ENCODE peak calls at places on chromosomes 1 and 21, in seven cellular contexts. Z is NCI-H1092, U is immature natural killer cell, S is activated T-cell treated with anti-CD3 and anti-CD28 coated beads for 1 hour, J is A172, W is GOT3, F is NCI-H2081. P is an unnamed sample.

GRCh38 chr1:110265186-110265585 is 55.1 kb downstream of the KCNC4 start:
- DNase-seq in Z (no peak), U (no peak), S (no peak), J (no peak), W (no peak), F (no peak), P (no peak)

GRCh38 chr1:42801832-42802483 is 15.0 kb upstream of the ERMAP start:
- DNase-seq in Z (no peak), U (no peak), S (no peak), J (no peak), W (no peak), F (no peak), P (no peak)

GRCh38 chr1:76070538-76070937 is 4.0 kb upstream of the ST6GALNAC3 start:
- DNase-seq in Z (no peak), U (no peak), S (no peak), J (no peak), W (no peak), F (no peak), P (no peak)

GRCh38 chr1:62908168-62908567 is 124.2 kb downstream of the ATG4C start:
- DNase-seq in Z (no peak), U (no peak), S (no peak), J (no peak), W (no peak), F (no peak), P (no peak)

GRCh38 chr1:6596886-6597776 is 5.5 kb downstream of the KLHL21 start:
- DNase-seq in Z (no peak), U (no peak), S (no peak), J (no peak), W (no peak), F (no peak), P (no peak)

GRCh38 chr1:165036403-165036802 is 320.1 kb downstream of the LMX1A start:
- DNase-seq in Z (no peak), U (no peak), S (no peak), J (no peak), W (no peak), F (no peak), P (no peak)

GRCh38 chr1:228079601-228080263 is 2.8 kb upstream of the ARF1 start:
- DNase-seq in Z (no peak), U (no peak), S (no peak), J (no peak), W (no peak), F (no peak), P (no peak)

GRCh38 chr1:203643213-203644045 is 16.8 kb downstream of the ATP2B4 start:
- DNase-seq in Z (no peak), U (no peak), S (no peak), J (no peak), W (no peak), F (no peak), P (no peak)

GRCh38 chr1:67969446-67969845 is 81.0 kb downstream of the DIRAS3 start:
- DNase-seq in Z (no peak), U (no peak), S (no peak), J (peak), W (no peak), F (no peak), P (no peak)

GRCh38 chr1:110007458-110007857 is 22.9 kb downstream of the AHCYL1 start:
- DNase-seq in Z (peak), U (no peak), S (no peak), J (no peak), W (no peak), F (no peak), P (no peak)

GRCh38 chr1:247409869-247410544 is 6.0 kb upstream of the NLRP3 start:
- DNase-seq in Z (no peak), U (no peak), S (no peak), J (no peak), W (no peak), F (no peak), P (no peak)

GRCh38 chr1:158120254-158120653 is 60.4 kb upstream of the CD1D start:
- DNase-seq in Z (no peak), U (no peak), S (no peak), J (no peak), W (no peak), F (no peak), P (no peak)

GRCh38 chr1:27074175-27074780 is 61.6 kb upstream of the TENT5B start:
- DNase-seq in Z (no peak), U (no peak), S (no peak), J (peak), W (no peak), F (no peak), P (no peak)

GRCh38 chr1:91635763-91636162 is 135.1 kb downstream of the CDC7 start:
- DNase-seq in Z (no peak), U (no peak), S (no peak), J (no peak), W (peak), F (no peak), P (no peak)

GRCh38 chr1:198153804-198154203 is 3.0 kb upstream of the NEK7 start:
- DNase-seq in Z (no peak), U (no peak), S (no peak), J (no peak), W (no peak), F (no peak), P (no peak)

GRCh38 chr1:25876693-25877077 is 1.2 kb upstream of the PAQR7 start:
- DNase-seq in Z (no peak), U (no peak), S (no peak), J (no peak), W (no peak), F (no peak), P (no peak)

GRCh38 chr1:110084226-110085078 is 14.0 kb upstream of the ALX3 start:
- DNase-seq in Z (no peak), U (no peak), S (no peak), J (no peak), W (no peak), F (no peak), P (no peak)

GRCh38 chr1:217133092-217133491 is 409.9 kb upstream of the ESRRG start:
- DNase-seq in Z (no peak), U (no peak), S (no peak), J (no peak), W (no peak), F (no peak), P (no peak)

GRCh38 chr1:218496561-218496960 is 151.4 kb downstream of the TGFB2 start:
- DNase-seq in Z (no peak), U (no peak), S (no peak), J (peak), W (peak), F (no peak), P (peak)

GRCh38 chr21:42931560-42932235 is 6.3 kb upstream of the ERVH48-1 start:
- DNase-seq in Z (no peak), U (no peak), S (no peak), J (no peak), W (no peak), F (no peak), P (no peak)

GRCh38 chr1:87560961-87561360 is 232.3 kb downstream of the LMO4 start:
- DNase-seq in Z (no peak), U (no peak), S (no peak), J (no peak), W (no peak), F (no peak), P (no peak)

P was measured in thoracic aorta.